ENCODE peak calls at places on chromosomes 16 and 17, in eight cellular contexts. One of them, this sample, is unnamed.

GRCh38 chr16:79980650-79981521 is 380.3 kb upstream of the MAF start:
- DNase-seq in ascending aorta: no peak
- DNase-seq in central memory CD8-positive, alpha-beta T cell: no peak
- DNase-seq in activated effector memory CD4-positive, alpha-beta T cell treated with anti-CD3 and anti-CD28 coated beads, Interleukin-2, amount 50 U/mL, for 16 hours: no peak
- DNase-seq in activated naive CD4-positive, alpha-beta T cell: no peak
- DNase-seq in cardiac muscle cell: no peak
- DNase-seq in activated B cell treated with CpG ODN at 0.5 μM for 24 hours: no peak
- DNase-seq in NCI-H1417: no peak
- DNase-seq in this sample: no peak

GRCh38 chr17:62139141-62139540 is 74.1 kb upstream of the MED13 start:
- DNase-seq in ascending aorta: no peak
- DNase-seq in central memory CD8-positive, alpha-beta T cell: no peak
- DNase-seq in activated effector memory CD4-positive, alpha-beta T cell treated with anti-CD3 and anti-CD28 coated beads, Interleukin-2, amount 50 U/mL, for 16 hours: no peak
- DNase-seq in activated naive CD4-positive, alpha-beta T cell: no peak
- DNase-seq in cardiac muscle cell: no peak
- DNase-seq in activated B cell treated with CpG ODN at 0.5 μM for 24 hours: no peak
- DNase-seq in NCI-H1417: no peak
- DNase-seq in this sample: no peak

GRCh38 chr17:66272699-66273390 is 29.6 kb upstream of the PRKCA start:
- DNase-seq in ascending aorta: no peak
- DNase-seq in central memory CD8-positive, alpha-beta T cell: no peak
- DNase-seq in activated effector memory CD4-positive, alpha-beta T cell treated with anti-CD3 and anti-CD28 coated beads, Interleukin-2, amount 50 U/mL, for 16 hours: no peak
- DNase-seq in activated naive CD4-positive, alpha-beta T cell: no peak
- DNase-seq in cardiac muscle cell: peak
- DNase-seq in activated B cell treated with CpG ODN at 0.5 μM for 24 hours: no peak
- DNase-seq in NCI-H1417: no peak
- DNase-seq in this sample: no peak

GRCh38 chr16:457732-458400 is 32.4 kb downstream of the RAB11FIP3 start:
- DNase-seq in ascending aorta: no peak
- DNase-seq in central memory CD8-positive, alpha-beta T cell: no peak
- DNase-seq in activated effector memory CD4-positive, alpha-beta T cell treated with anti-CD3 and anti-CD28 coated beads, Interleukin-2, amount 50 U/mL, for 16 hours: no peak
- DNase-seq in activated naive CD4-positive, alpha-beta T cell: no peak
- DNase-seq in cardiac muscle cell: peak
- DNase-seq in activated B cell treated with CpG ODN at 0.5 μM for 24 hours: no peak
- DNase-seq in NCI-H1417: no peak
- DNase-seq in this sample: no peak

GRCh38 chr17:41725134-41725533 is 9.3 kb downstream of the HAP1 start:
- DNase-seq in ascending aorta: no peak
- DNase-seq in central memory CD8-positive, alpha-beta T cell: no peak
- DNase-seq in activated effector memory CD4-positive, alpha-beta T cell treated with anti-CD3 and anti-CD28 coated beads, Interleukin-2, amount 50 U/mL, for 16 hours: no peak
- DNase-seq in activated naive CD4-positive, alpha-beta T cell: no peak
- DNase-seq in cardiac muscle cell: no peak
- DNase-seq in activated B cell treated with CpG ODN at 0.5 μM for 24 hours: no peak
- DNase-seq in NCI-H1417: no peak
- DNase-seq in this sample: no peak

GRCh38 chr16:2003827-2004641 is 5.6 kb downstream of the ZNF598 start:
- DNase-seq in ascending aorta: peak
- DNase-seq in central memory CD8-positive, alpha-beta T cell: peak
- DNase-seq in activated effector memory CD4-positive, alpha-beta T cell treated with anti-CD3 and anti-CD28 coated beads, Interleukin-2, amount 50 U/mL, for 16 hours: peak
- DNase-seq in activated naive CD4-positive, alpha-beta T cell: peak
- DNase-seq in cardiac muscle cell: peak
- DNase-seq in activated B cell treated with CpG ODN at 0.5 μM for 24 hours: peak
- DNase-seq in NCI-H1417: peak
- DNase-seq in this sample: no peak

GRCh38 chr17:74646231-74646630 is 22.7 kb upstream of the CD300E start:
- DNase-seq in ascending aorta: no peak
- DNase-seq in central memory CD8-positive, alpha-beta T cell: no peak
- DNase-seq in activated effector memory CD4-positive, alpha-beta T cell treated with anti-CD3 and anti-CD28 coated beads, Interleukin-2, amount 50 U/mL, for 16 hours: no peak
- DNase-seq in activated naive CD4-positive, alpha-beta T cell: no peak
- DNase-seq in cardiac muscle cell: peak
- DNase-seq in activated B cell treated with CpG ODN at 0.5 μM for 24 hours: no peak
- DNase-seq in NCI-H1417: peak
- DNase-seq in this sample: no peak

GRCh38 chr17:57211010-57211411 is 45.3 kb upstream of the MSI2 start:
- DNase-seq in ascending aorta: no peak
- DNase-seq in central memory CD8-positive, alpha-beta T cell: no peak
- DNase-seq in activated effector memory CD4-positive, alpha-beta T cell treated with anti-CD3 and anti-CD28 coated beads, Interleukin-2, amount 50 U/mL, for 16 hours: no peak
- DNase-seq in activated naive CD4-positive, alpha-beta T cell: no peak
- DNase-seq in cardiac muscle cell: no peak
- DNase-seq in activated B cell treated with CpG ODN at 0.5 μM for 24 hours: no peak
- DNase-seq in NCI-H1417: no peak
- DNase-seq in this sample: no peak

GRCh38 chr16:53542283-53542682 is 39.3 kb upstream of the AKTIP start:
- DNase-seq in ascending aorta: no peak
- DNase-seq in central memory CD8-positive, alpha-beta T cell: no peak
- DNase-seq in activated effector memory CD4-positive, alpha-beta T cell treated with anti-CD3 and anti-CD28 coated beads, Interleukin-2, amount 50 U/mL, for 16 hours: no peak
- DNase-seq in activated naive CD4-positive, alpha-beta T cell: no peak
- DNase-seq in cardiac muscle cell: no peak
- DNase-seq in activated B cell treated with CpG ODN at 0.5 μM for 24 hours: no peak
- DNase-seq in NCI-H1417: no peak
- DNase-seq in this sample: no peak

GRCh38 chr17:81576621-81577277 is 24.6 kb upstream of the FAAP100 start:
- DNase-seq in ascending aorta: no peak
- DNase-seq in central memory CD8-positive, alpha-beta T cell: no peak
- DNase-seq in activated effector memory CD4-positive, alpha-beta T cell treated with anti-CD3 and anti-CD28 coated beads, Interleukin-2, amount 50 U/mL, for 16 hours: no peak
- DNase-seq in activated naive CD4-positive, alpha-beta T cell: no peak
- DNase-seq in cardiac muscle cell: peak
- DNase-seq in activated B cell treated with CpG ODN at 0.5 μM for 24 hours: no peak
- DNase-seq in NCI-H1417: no peak
- DNase-seq in this sample: no peak

GRCh38 chr16:4261557-4262172 is 11.2 kb downstream of the TFAP4 start:
- DNase-seq in ascending aorta: no peak
- DNase-seq in central memory CD8-positive, alpha-beta T cell: peak
- DNase-seq in activated effector memory CD4-positive, alpha-beta T cell treated with anti-CD3 and anti-CD28 coated beads, Interleukin-2, amount 50 U/mL, for 16 hours: peak
- DNase-seq in activated naive CD4-positive, alpha-beta T cell: no peak
- DNase-seq in cardiac muscle cell: peak
- DNase-seq in activated B cell treated with CpG ODN at 0.5 μM for 24 hours: no peak
- DNase-seq in NCI-H1417: no peak
- DNase-seq in this sample: no peak

GRCh38 chr17:44920565-44920940 is 5.3 kb upstream of the GFAP start:
- DNase-seq in ascending aorta: no peak
- DNase-seq in central memory CD8-positive, alpha-beta T cell: no peak
- DNase-seq in activated effector memory CD4-positive, alpha-beta T cell treated with anti-CD3 and anti-CD28 coated beads, Interleukin-2, amount 50 U/mL, for 16 hours: peak
- DNase-seq in activated naive CD4-positive, alpha-beta T cell: no peak
- DNase-seq in cardiac muscle cell: no peak
- DNase-seq in activated B cell treated with CpG ODN at 0.5 μM for 24 hours: no peak
- DNase-seq in NCI-H1417: no peak
- DNase-seq in this sample: no peak

GRCh38 chr17:18257268-18257681 is 1.3 kb downstream of the FLII start:
- DNase-seq in ascending aorta: no peak
- DNase-seq in central memory CD8-positive, alpha-beta T cell: no peak
- DNase-seq in activated effector memory CD4-positive, alpha-beta T cell treated with anti-CD3 and anti-CD28 coated beads, Interleukin-2, amount 50 U/mL, for 16 hours: peak
- DNase-seq in activated naive CD4-positive, alpha-beta T cell: no peak
- DNase-seq in cardiac muscle cell: no peak
- DNase-seq in activated B cell treated with CpG ODN at 0.5 μM for 24 hours: no peak
- DNase-seq in NCI-H1417: no peak
- DNase-seq in this sample: no peak

GRCh38 chr16:22029632-22030031 is 21.7 kb downstream of the MOSMO start:
- DNase-seq in ascending aorta: no peak
- DNase-seq in central memory CD8-positive, alpha-beta T cell: no peak
- DNase-seq in activated effector memory CD4-positive, alpha-beta T cell treated with anti-CD3 and anti-CD28 coated beads, Interleukin-2, amount 50 U/mL, for 16 hours: no peak
- DNase-seq in activated naive CD4-positive, alpha-beta T cell: no peak
- DNase-seq in cardiac muscle cell: peak
- DNase-seq in activated B cell treated with CpG ODN at 0.5 μM for 24 hours: no peak
- DNase-seq in NCI-H1417: no peak
- DNase-seq in this sample: no peak

GRCh38 chr17:78820841-78821240 is 19.8 kb downstream of the USP36 start:
- DNase-seq in ascending aorta: no peak
- DNase-seq in central memory CD8-positive, alpha-beta T cell: no peak
- DNase-seq in activated effector memory CD4-positive, alpha-beta T cell treated with anti-CD3 and anti-CD28 coated beads, Interleukin-2, amount 50 U/mL, for 16 hours: no peak
- DNase-seq in activated naive CD4-positive, alpha-beta T cell: no peak
- DNase-seq in cardiac muscle cell: no peak
- DNase-seq in activated B cell treated with CpG ODN at 0.5 μM for 24 hours: no peak
- DNase-seq in NCI-H1417: no peak
- DNase-seq in this sample: no peak

GRCh38 chr16:11833951-11834695 is 17.2 kb downstream of the RSL1D1 start:
- DNase-seq in ascending aorta: no peak
- DNase-seq in central memory CD8-positive, alpha-beta T cell: no peak
- DNase-seq in activated effector memory CD4-positive, alpha-beta T cell treated with anti-CD3 and anti-CD28 coated beads, Interleukin-2, amount 50 U/mL, for 16 hours: peak
- DNase-seq in activated naive CD4-positive, alpha-beta T cell: no peak
- DNase-seq in cardiac muscle cell: peak
- DNase-seq in activated B cell treated with CpG ODN at 0.5 μM for 24 hours: no peak
- DNase-seq in NCI-H1417: no peak
- DNase-seq in this sample: no peak

GRCh38 chr17:31175237-31175636 is 80.5 kb downstream of the NF1 start:
- DNase-seq in ascending aorta: no peak
- DNase-seq in central memory CD8-positive, alpha-beta T cell: no peak
- DNase-seq in activated effector memory CD4-positive, alpha-beta T cell treated with anti-CD3 and anti-CD28 coated beads, Interleukin-2, amount 50 U/mL, for 16 hours: no peak
- DNase-seq in activated naive CD4-positive, alpha-beta T cell: no peak
- DNase-seq in cardiac muscle cell: no peak
- DNase-seq in activated B cell treated with CpG ODN at 0.5 μM for 24 hours: no peak
- DNase-seq in NCI-H1417: no peak
- DNase-seq in this sample: no peak

This sample was measured in GOT3.